ENCODE peak calls at places on chromosomes 12 and 14, in nine cellular contexts. T, C, Z, R, U, E, S, F and D are unnamed samples.

GRCh38 chr12:26017484-26018211 is 59.2 kb downstream of the RASSF8 start:
- DNase-seq in T (peak; percentile 20), C (peak; percentile 27), Z (peak; percentile 57), R (peak; percentile 60), U (peak; percentile 29), E (peak; percentile 26), S (peak; percentile 82), F (peak; percentile 89), D (peak; percentile 85)

GRCh38 chr12:10901427-10901826 is 7.9 kb downstream of the TAS2R13 start:
- DNase-seq in T (no peak), C (no peak), Z (no peak), R (no peak), U (no peak), E (peak; percentile 40), S (no peak), F (no peak), D (no peak)

GRCh38 chr12:65074932-65075331 is 46.2 kb downstream of the WIF1 start:
- DNase-seq in T (no peak), C (peak; percentile 27), Z (no peak), R (no peak), U (no peak), E (no peak), S (no peak), F (peak; percentile 57), D (no peak)

GRCh38 chr12:91896725-91897515 is 248.7 kb downstream of the BTG1 start:
- DNase-seq in T (no peak), C (no peak), Z (no peak), R (no peak), U (no peak), E (no peak), S (no peak), F (no peak), D (no peak)

GRCh38 chr12:32069071-32069470 is 37.6 kb upstream of the BICD1 start:
- DNase-seq in T (peak; percentile 44), C (no peak), Z (no peak), R (no peak), U (no peak), E (no peak), S (no peak), F (no peak), D (no peak)

GRCh38 chr14:102088012-102088792 is 1.4 kb upstream of the HSP90AA1 start:
- DNase-seq in T (no peak), C (no peak), Z (no peak), R (no peak), U (peak; percentile 69), E (peak; percentile 42), S (peak; percentile 92), F (peak; percentile 90), D (peak; percentile 48)

GRCh38 chr12:55724940-55725309 is 3.9 kb downstream of the CD63 start:
- DNase-seq in T (no peak), C (no peak), Z (no peak), R (no peak), U (no peak), E (no peak), S (no peak), F (no peak), D (no peak)

GRCh38 chr14:62101650-62102355 is 339.6 kb downstream of the SNAPC1 start:
- DNase-seq in T (no peak), C (no peak), Z (no peak), R (no peak), U (no peak), E (no peak), S (no peak), F (no peak), D (no peak)

GRCh38 chr12:53051058-53051880 is 1.4 kb downstream of the TNS2 start:
- DNase-seq in T (no peak), C (no peak), Z (peak; percentile 84), R (no peak), U (peak; percentile 62), E (no peak), S (no peak), F (peak; percentile 67), D (no peak)

GRCh38 chr14:60734465-60735242 is at the start of gene MNAT1:
- DNase-seq in T (peak; percentile 79), C (peak; percentile 78), Z (peak; percentile 90), R (peak; percentile 72), U (peak; percentile 75), E (peak; percentile 80), S (peak; percentile 88), F (peak; percentile 94), D (peak; percentile 88)

GRCh38 chr12:126776047-126776446 is 1490.9 kb upstream of the TMEM132C start:
- DNase-seq in T (no peak), C (no peak), Z (no peak), R (no peak), U (no peak), E (no peak), S (no peak), F (no peak), D (no peak)

GRCh38 chr14:37969511-37969979 is 238.2 kb upstream of the SSTR1 start:
- DNase-seq in T (no peak), C (no peak), Z (no peak), R (no peak), U (no peak), E (no peak), S (no peak), F (peak; percentile 58), D (no peak)

DNA sequence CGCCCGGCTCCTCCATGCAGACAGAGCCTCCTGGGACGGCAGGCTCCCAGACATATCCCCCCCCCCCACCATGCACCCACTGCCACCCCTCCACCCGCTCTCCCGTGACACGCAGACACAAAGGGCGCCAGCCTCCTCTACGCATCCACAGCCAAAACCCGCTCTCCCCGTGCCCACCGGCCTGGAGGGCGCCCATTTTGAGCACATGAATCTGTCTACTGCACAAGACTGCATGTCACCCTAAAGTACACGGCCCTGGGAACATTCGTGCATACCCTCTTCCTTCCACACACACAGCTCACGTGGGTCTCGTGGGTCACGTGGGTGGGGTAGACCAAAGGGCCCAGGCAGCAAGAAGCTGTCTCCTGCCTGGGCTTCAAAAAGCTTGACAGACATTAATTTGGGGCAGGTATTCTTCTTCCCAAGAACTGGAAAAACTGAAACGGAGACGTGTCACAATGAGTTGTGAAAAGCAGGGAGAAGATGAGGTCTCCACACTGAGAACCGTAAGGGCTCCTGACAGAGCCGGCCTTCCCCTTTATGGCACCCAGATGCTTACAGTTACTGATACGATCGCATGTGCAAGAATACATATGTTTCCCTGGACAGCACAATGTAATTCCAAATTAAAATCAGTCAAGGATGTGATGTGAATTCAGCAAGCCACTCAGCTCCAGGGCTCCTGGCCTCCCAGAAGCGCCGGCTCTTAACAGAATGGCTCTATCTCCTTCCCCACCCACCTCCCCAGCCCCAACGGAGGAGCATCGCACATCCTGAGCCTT is 2.0 kb downstream of the TGFB3 start:
- DNase-seq in T (peak; percentile 77), C (no peak), Z (no peak), R (no peak), U (no peak), E (no peak), S (no peak), F (no peak), D (no peak)
- H3K9ac ChIP-seq in T (no peak overlapping the region), C (no peak overlapping the region), Z (peak overlapping the region; percentile 83), R (no peak overlapping the region), U (peak overlapping the region; percentile 27), E (no peak overlapping the region), S (no peak overlapping the region), F (no peak overlapping the region), D (no peak overlapping the region)

DNA sequence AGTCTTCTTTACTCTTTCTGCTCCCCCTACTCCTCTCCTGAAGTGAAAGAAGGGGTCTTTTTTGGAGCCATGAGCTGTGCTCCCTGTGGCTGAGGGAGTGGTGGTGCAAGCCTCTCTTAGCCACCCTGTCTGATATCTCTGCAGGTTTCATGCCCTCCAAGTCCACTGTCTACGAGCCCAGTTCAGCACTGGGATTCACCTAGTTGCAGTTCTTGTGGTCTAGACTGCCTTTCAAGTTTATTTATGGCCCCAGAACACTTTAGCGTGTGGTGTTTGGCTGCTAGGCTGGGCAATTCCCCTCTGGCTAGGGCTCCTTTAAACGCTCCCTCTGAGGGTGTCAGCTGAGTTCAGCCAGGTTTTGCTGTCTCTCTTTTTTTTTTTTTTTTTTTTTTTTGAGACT is 908.6 kb downstream of the TRHDE start:
- DNase-seq in T (no peak), C (no peak), Z (no peak), R (no peak), U (no peak), E (no peak), S (no peak), F (no peak), D (no peak)
- H3K9ac ChIP-seq in T (no peak overlapping the region), C (no peak overlapping the region), Z (no peak overlapping the region), R (no peak overlapping the region), U (no peak overlapping the region), E (no peak overlapping the region), S (no peak overlapping the region), F (no peak overlapping the region), D (no peak overlapping the region)

GRCh38 chr12:84826925-84827324 is 85.7 kb downstream of the SLC6A15 start:
- DNase-seq in T (no peak), C (no peak), Z (no peak), R (no peak), U (no peak), E (no peak), S (no peak), F (no peak), D (no peak)

GRCh38 chr12:84817297-84817696 is 95.3 kb downstream of the SLC6A15 start:
- DNase-seq in T (no peak), C (no peak), Z (peak; percentile 13), R (no peak), U (no peak), E (no peak), S (no peak), F (no peak), D (no peak)

GRCh38 chr12:84825149-84825548 is 87.5 kb downstream of the SLC6A15 start:
- DNase-seq in T (no peak), C (no peak), Z (no peak), R (no peak), U (no peak), E (no peak), S (no peak), F (no peak), D (no peak)

DNA sequence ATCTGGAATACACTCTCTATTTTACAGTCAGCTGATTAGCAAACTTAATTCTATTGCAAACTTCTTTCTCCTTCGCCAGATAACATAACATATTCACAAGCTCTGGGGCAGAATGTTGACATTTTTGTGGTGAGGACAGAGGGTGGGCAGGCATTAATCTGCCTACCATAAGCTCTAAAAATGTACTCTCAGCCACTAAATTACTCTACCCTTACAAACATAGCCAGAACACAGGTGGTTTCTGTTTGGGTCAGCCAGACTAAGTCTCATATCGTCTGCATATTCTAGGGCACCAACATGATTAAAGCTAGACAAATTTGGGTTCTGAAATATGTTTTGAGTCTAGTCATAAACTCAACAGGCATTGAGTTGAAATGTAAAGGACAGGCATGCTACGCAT is 90.1 kb downstream of the SLC6A15 start:
- DNase-seq in T (no peak), C (no peak), Z (peak; percentile 66), R (no peak), U (no peak), E (no peak), S (no peak), F (no peak), D (no peak)
- H3K9ac ChIP-seq in T (no peak overlapping the region), C (no peak overlapping the region), Z (no peak overlapping the region), R (no peak overlapping the region), U (no peak overlapping the region), E (no peak overlapping the region), S (no peak overlapping the region), F (no peak overlapping the region), D (no peak overlapping the region)

DNA sequence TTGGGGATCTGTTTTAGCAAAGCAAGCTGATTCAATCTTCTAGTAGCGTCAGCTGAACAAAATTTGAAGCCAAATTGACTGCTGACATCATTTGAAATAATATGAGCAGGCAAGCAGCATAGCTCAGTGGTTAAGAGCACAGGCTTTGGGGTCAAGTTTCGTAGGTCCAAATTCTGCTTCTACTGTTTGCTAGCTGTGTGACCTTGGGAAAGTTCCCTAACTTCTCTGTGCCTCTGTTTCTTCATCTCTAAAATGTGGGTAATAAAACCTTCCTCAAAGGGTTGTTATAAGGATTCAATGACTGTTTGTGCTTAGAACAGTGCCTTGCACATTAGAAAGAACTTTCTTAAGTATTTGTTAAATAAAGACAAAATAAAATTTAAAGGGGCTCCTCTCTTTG is 12.7 kb downstream of the GPR19 start:
- DNase-seq in T (no peak), C (no peak), Z (no peak), R (no peak), U (no peak), E (no peak), S (no peak), F (no peak), D (no peak)
- H3K9ac ChIP-seq in T (no peak overlapping the region), C (no peak overlapping the region), Z (no peak overlapping the region), R (no peak overlapping the region), U (no peak overlapping the region), E (no peak overlapping the region), S (no peak overlapping the region), F (no peak overlapping the region), D (peak overlapping the region; percentile 71)